ENCODE peak calls at places on chromosomes 11 and 22, in eight cellular contexts. I is brain microvascular endothelial cell; C is CD8-positive, alpha-beta memory T cell; Y is body of pancreas; Q is neural progenitor cell; L is Karpas-422; R is heart right ventricle; T is astrocyte. X is an unnamed sample. For H3K36me3, the result is how much of the 10 kb centered on the place peaks cover.

GRCh38 chr11:132898021-132898420 is 634.3 kb downstream of the OPCML start:
- DNase-seq in L (no peak), Y (no peak), I (peak), T (peak), C (no peak), R (no peak), Q (no peak), X (no peak)

GRCh38 chr11:77142091-77142975 is 14.3 kb downstream of the MYO7A start:
- DNase-seq in C (peak), R (peak), I (no peak), T (no peak), Q (no peak), Y (no peak), L (no peak), X (no peak)

GRCh38 chr11:92765965-92766371 is 203.5 kb upstream of the MTNR1B start:
- DNase-seq in L (no peak), Q (peak), T (peak), I (peak), R (peak), C (no peak), Y (no peak), X (peak)

GRCh38 chr11:129428027-129428426 is 52.4 kb downstream of the BARX2 start:
- DNase-seq in I (no peak), Y (no peak), L (no peak), T (no peak), Q (no peak), C (no peak), R (no peak), X (no peak)

GRCh38 chr11:10323793-10324170 is 18.9 kb downstream of the ADM start:
- DNase-seq in I (peak), T (peak), Y (no peak), Q (no peak), R (no peak), C (no peak), L (no peak), X (no peak)

GRCh38 chr11:606245-606644 is 9.5 kb downstream of the IRF7 start:
- DNase-seq in T (peak), L (no peak), R (peak), I (no peak), Q (no peak), C (no peak), Y (peak), X (no peak)

GRCh38 chr11:12841946-12842630 is 167.0 kb upstream of the RASSF10 start:
- DNase-seq in Y (peak), L (no peak), R (no peak), C (no peak), Q (peak), T (peak), I (peak), X (no peak)

GRCh38 chr11:60706931-60707330 is 7.5 kb downstream of the MS4A8 start:
- DNase-seq in C (no peak), Q (no peak), T (no peak), I (no peak), Y (no peak), R (no peak), L (no peak), X (no peak)

GRCh38 chr11:35236667-35237003 is 97.7 kb downstream of the CD44 start:
- DNase-seq in R (no peak), T (peak), Y (no peak), L (no peak), Q (no peak), I (peak), C (no peak), X (no peak)

GRCh38 chr11:113293936-113294335 is 20.4 kb upstream of the TTC12 start:
- DNase-seq in C (no peak), I (no peak), T (no peak), Q (no peak), L (no peak), Y (no peak), R (no peak), X (no peak)

GRCh38 chr22:21009638-21010425 is 5.1 kb upstream of the P2RX6 start:
- DNase-seq in I (peak), R (no peak), Q (peak), C (no peak), Y (peak), L (peak), T (peak), X (no peak)

GRCh38 chr11:37107415-37107814 is 509.4 kb upstream of the RAG2 start:
- DNase-seq in L (peak), R (no peak), I (no peak), Q (no peak), C (no peak), Y (no peak), T (no peak), X (no peak)

GRCh38 chr11:115751244-115751643 is 247.0 kb upstream of the CADM1 start:
- DNase-seq in Y (no peak), T (no peak), C (no peak), Q (peak), I (no peak), L (no peak), R (no peak), X (no peak)

GRCh38 chr11:115284766-115285165 is 219.4 kb downstream of the CADM1 start:
- DNase-seq in L (no peak), C (no peak), I (no peak), Y (no peak), Q (peak), R (no peak), T (peak), X (no peak)

GRCh38 chr11:60711316-60711715 is 11.9 kb downstream of the MS4A8 start:
- DNase-seq in R (no peak), C (no peak), Y (peak), T (no peak), I (no peak), L (no peak), Q (no peak), X (no peak)

GRCh38 chr11:122711831-122712378 is 56.4 kb downstream of the UBASH3B start:
- DNase-seq in Y (no peak), C (no peak), Q (no peak), R (no peak), I (no peak), T (peak), L (no peak), X (no peak)

GRCh38 chr11:45885921-45886721 is 670 bp downstream of the MAPK8IP1 start:
- DNase-seq in R (no peak), I (no peak), L (no peak), Q (peak), Y (no peak), C (no peak), T (no peak), X (no peak)

GRCh38 chr22:47449508-47450270 is 687.2 kb downstream of the TBC1D22A start:
- DNase-seq in L (no peak), R (no peak), I (no peak), T (no peak), Q (no peak), C (no peak), Y (no peak), X (no peak)

GRCh38 chr22:19852177-19852781 is 2.4 kb downstream of the GNB1L start:
- DNase-seq in I (no peak), L (no peak), Y (peak), R (no peak), T (no peak), Q (no peak), C (no peak), X (no peak)

GRCh38 chr11:57514538-57515331 is 767 bp downstream of the SLC43A1 start:
- DNase-seq in C (peak), Y (peak), I (peak), R (peak), L (peak), Q (peak), T (no peak), X (peak)

GRCh38 chr11:78698612-78699011 is 123.9 kb upstream of the NARS2 start:
- DNase-seq in L (no peak), Y (peak), Q (no peak), R (peak), T (peak), C (no peak), I (peak), X (peak)

GRCh38 chr11:115384236-115384635 is 120.0 kb downstream of the CADM1 start:
- DNase-seq in L (no peak), Y (no peak), I (no peak), T (peak), C (no peak), Q (no peak), R (no peak), X (no peak)

GRCh38 chr11:1297576-1298473 is 11.6 kb downstream of the TOLLIP start:
- DNase-seq in T (no peak), I (no peak), Y (peak), L (no peak), R (peak), C (no peak), Q (no peak), X (peak)

GRCh38 chr11:78313181-78313788 is 104.3 kb downstream of the GAB2 start:
- DNase-seq in C (no peak), T (peak), L (no peak), R (no peak), I (peak), Q (no peak), Y (peak), X (peak)

GRCh38 chr11:47269829-47270305 is at the start of gene MADD:
- DNase-seq in Y (peak), R (peak), T (peak), C (peak), L (peak), Q (peak), I (peak), X (peak)

GRCh38 chr11:85752890-85753581 is 57.9 kb downstream of the SYTL2 start:
- DNase-seq in L (no peak), C (peak), R (no peak), Q (no peak), Y (peak), I (no peak), T (no peak), X (no peak)

GRCh38 chr11:64276653-64277431 is 7.6 kb downstream of the BAD start:
- DNase-seq in C (no peak), I (peak), Q (no peak), R (no peak), L (no peak), T (peak), Y (no peak), X (no peak)

GRCh38 chr11:66581261-66581660 is 11.6 kb downstream of the CCDC87 start:
- DNase-seq in T (no peak), Q (no peak), I (no peak), Y (no peak), R (no peak), C (no peak), L (no peak), X (no peak)

GRCh38 chr11:66580803-66581202 is 12.1 kb downstream of the CCDC87 start:
- DNase-seq in Q (no peak), L (no peak), I (no peak), T (no peak), R (no peak), Y (no peak), C (no peak), X (no peak)

GRCh38 chr11:66579017-66579606 is 10.7 kb upstream of the CTSF start:
- DNase-seq in Y (peak), T (peak), R (peak), C (peak), I (peak), L (peak), Q (peak), X (peak)
- H3K4me3 ChIP-seq in Y (no peak), T (no peak), R (no peak), C (no peak), I (no peak), L (no peak), Q (no peak), X (peak)

DNA sequence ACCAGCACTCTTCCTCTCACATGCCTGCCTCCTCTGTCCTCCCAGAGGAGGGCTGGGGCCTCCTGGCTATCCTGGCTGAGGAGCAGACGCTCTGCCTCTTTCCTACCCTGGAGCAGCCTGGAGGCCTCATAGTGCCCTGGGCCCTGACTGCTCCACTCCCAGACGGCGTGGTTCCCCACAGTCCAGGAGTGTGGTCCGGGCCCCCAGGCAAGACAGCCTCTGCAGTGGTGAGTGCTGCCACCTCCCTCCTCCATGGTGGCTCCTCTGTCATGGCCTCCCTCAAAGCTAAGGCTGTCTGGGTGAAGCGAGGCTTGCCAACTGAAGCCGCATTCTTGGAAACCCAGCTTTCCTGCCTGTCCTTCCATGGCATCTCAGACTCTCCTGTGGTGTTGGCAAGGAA is 19.8 kb downstream of the GAB4 start:
- DNase-seq in L (no peak), Y (no peak), Q (no peak), C (no peak), R (no peak), T (no peak), I (no peak), X (no peak)
- H3K27ac ChIP-seq in L (no peak), Y (no peak), Q (no peak), C (no peak), R (no peak), T (no peak), I (no peak), X (no peak)

DNA sequence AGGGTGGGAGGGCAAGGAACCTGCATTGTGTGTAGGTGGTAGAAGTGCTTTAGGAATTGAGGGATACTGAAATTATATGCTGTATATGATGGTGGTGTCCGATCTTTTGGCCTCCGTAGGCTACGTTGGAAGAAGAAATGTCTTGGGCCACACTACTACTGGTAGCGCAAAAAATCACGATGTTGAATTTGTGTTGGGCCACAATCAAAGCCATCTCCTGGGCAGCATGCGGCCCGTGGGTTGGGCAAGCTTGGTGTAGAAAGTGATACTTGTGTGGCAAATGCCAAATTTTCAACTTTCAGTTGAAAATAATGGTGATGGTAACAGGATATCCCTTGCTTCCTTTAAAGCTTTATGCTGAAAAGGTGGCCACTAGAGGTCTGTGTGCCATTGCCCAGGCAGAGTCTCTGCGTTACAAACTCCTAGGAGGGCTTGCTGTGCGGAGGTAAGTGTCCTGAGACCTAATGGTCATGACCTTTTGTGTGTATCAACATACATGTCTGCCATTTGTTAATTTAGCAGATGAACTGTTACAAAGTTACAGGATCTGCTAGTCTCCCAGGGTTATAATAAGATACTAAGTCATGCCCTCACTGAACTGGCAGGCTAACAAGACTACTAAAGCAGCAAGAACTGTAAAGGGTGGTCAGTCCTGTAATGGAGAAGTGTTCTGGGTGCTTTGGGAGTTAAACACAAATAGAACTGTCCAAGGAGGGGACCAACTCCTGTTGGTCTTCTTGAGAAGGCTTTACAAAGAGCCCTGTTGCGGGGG is 2.9 kb downstream of the RPS3 start:
- DNase-seq in I (no peak), T (no peak), C (no peak), L (no peak), Y (no peak), R (no peak), Q (no peak), X (no peak)
- H3K36me3 ChIP-seq in I (half or more), T (half or more), C (half or more), L (half or more), Y (under half), R (under half), Q (half or more), X (half or more)

GRCh38 chr11:73380897-73381410 is 4.8 kb downstream of the RELT start:
- DNase-seq in T (no peak), L (peak), Y (no peak), Q (peak), R (no peak), I (no peak), C (no peak), X (no peak)

GRCh38 chr11:73382747-73383146 is 6.5 kb downstream of the RELT start:
- DNase-seq in Q (no peak), C (no peak), R (no peak), I (no peak), Y (no peak), L (no peak), T (no peak), X (no peak)

GRCh38 chr11:73382183-73382582 is 6.0 kb downstream of the RELT start:
- DNase-seq in Y (no peak), Q (no peak), C (no peak), T (no peak), I (no peak), R (no peak), L (no peak), X (no peak)

GRCh38 chr11:73380321-73380720 is 4.1 kb downstream of the RELT start:
- DNase-seq in C (no peak), Y (no peak), L (peak), T (no peak), Q (no peak), I (no peak), R (no peak), X (no peak)

GRCh38 chr11:73381589-73381988 is 5.4 kb downstream of the RELT start:
- DNase-seq in R (no peak), Y (no peak), T (no peak), C (no peak), I (no peak), Q (no peak), L (no peak), X (no peak)
- H3K4me3 ChIP-seq in R (no peak), Y (no peak), T (no peak), C (no peak), I (no peak), Q (no peak), L (peak), X (no peak)